ENCODE peak calls at places on chromosomes 12 and 14, in nine cellular contexts. One of them, this sample, is unnamed.

GRCh38 chr12:67592228-67593011 is 56.1 kb upstream of the DYRK2 start:
- DNase-seq in GM12864: peak; percentile 41
- DNase-seq in cardiac muscle cell: no peak
- DNase-seq in AG09309: peak; percentile 43
- DNase-seq in left ventricle myocardium inferior: no peak
- DNase-seq in AG10803: peak; percentile 72
- DNase-seq in lower leg skin: no peak
- DNase-seq in cardiac fibroblast: peak; percentile 53
- DNase-seq in lung: no peak
- DNase-seq in this sample: peak; percentile 37

GRCh38 chr14:76497550-76498484 is 121.9 kb downstream of the ESRRB start:
- DNase-seq in GM12864: no peak
- DNase-seq in cardiac muscle cell: peak; percentile 19
- DNase-seq in AG09309: no peak
- DNase-seq in left ventricle myocardium inferior: no peak
- DNase-seq in AG10803: no peak
- DNase-seq in lower leg skin: no peak
- DNase-seq in cardiac fibroblast: no peak
- DNase-seq in lung: no peak
- DNase-seq in this sample: no peak

GRCh38 chr14:52922656-52923055 is 28.2 kb downstream of the FERMT2 start:
- DNase-seq in GM12864: no peak
- DNase-seq in cardiac muscle cell: no peak
- DNase-seq in AG09309: peak; percentile 31
- DNase-seq in left ventricle myocardium inferior: no peak
- DNase-seq in AG10803: peak; percentile 50
- DNase-seq in lower leg skin: no peak
- DNase-seq in cardiac fibroblast: peak; percentile 51
- DNase-seq in lung: no peak
- DNase-seq in this sample: no peak

GRCh38 chr12:109518820-109519665 is 41.6 kb downstream of the UBE3B start:
- DNase-seq in GM12864: no peak
- DNase-seq in cardiac muscle cell: peak; percentile 82
- DNase-seq in AG09309: peak; percentile 75
- DNase-seq in left ventricle myocardium inferior: peak; percentile 59
- DNase-seq in AG10803: peak; percentile 71
- DNase-seq in lower leg skin: no peak
- DNase-seq in cardiac fibroblast: peak; percentile 91
- DNase-seq in lung: peak; percentile 47
- DNase-seq in this sample: peak; percentile 55

GRCh38 chr12:19234991-19235876 is 105.7 kb downstream of the PLEKHA5 start:
- DNase-seq in GM12864: no peak
- DNase-seq in cardiac muscle cell: no peak
- DNase-seq in AG09309: no peak
- DNase-seq in left ventricle myocardium inferior: no peak
- DNase-seq in AG10803: peak; percentile 75
- DNase-seq in lower leg skin: no peak
- DNase-seq in cardiac fibroblast: peak; percentile 71
- DNase-seq in lung: no peak
- DNase-seq in this sample: no peak

GRCh38 chr12:86787419-86787818 is 531.2 kb upstream of the MGAT4C start:
- DNase-seq in GM12864: no peak
- DNase-seq in cardiac muscle cell: no peak
- DNase-seq in AG09309: no peak
- DNase-seq in left ventricle myocardium inferior: no peak
- DNase-seq in AG10803: no peak
- DNase-seq in lower leg skin: no peak
- DNase-seq in cardiac fibroblast: no peak
- DNase-seq in lung: no peak
- DNase-seq in this sample: no peak

GRCh38 chr12:105933671-105934665 is 204.8 kb downstream of the NUAK1 start:
- DNase-seq in GM12864: no peak
- DNase-seq in cardiac muscle cell: no peak
- DNase-seq in AG09309: peak; percentile 93
- DNase-seq in left ventricle myocardium inferior: no peak
- DNase-seq in AG10803: peak; percentile 98
- DNase-seq in lower leg skin: peak; percentile 92
- DNase-seq in cardiac fibroblast: peak; percentile 94
- DNase-seq in lung: peak; percentile 35
- DNase-seq in this sample: peak; percentile 96

GRCh38 chr14:100840751-100841444 is 15.0 kb downstream of the MEG3 start:
- DNase-seq in GM12864: no peak
- DNase-seq in cardiac muscle cell: no peak
- DNase-seq in AG09309: no peak
- DNase-seq in left ventricle myocardium inferior: no peak
- DNase-seq in AG10803: no peak
- DNase-seq in lower leg skin: no peak
- DNase-seq in cardiac fibroblast: no peak
- DNase-seq in lung: no peak
- DNase-seq in this sample: no peak

GRCh38 chr12:95674631-95675030 is 115.9 kb downstream of the NTN4 start:
- DNase-seq in GM12864: no peak
- DNase-seq in cardiac muscle cell: peak; percentile 68
- DNase-seq in AG09309: no peak
- DNase-seq in left ventricle myocardium inferior: no peak
- DNase-seq in AG10803: peak; percentile 8
- DNase-seq in lower leg skin: no peak
- DNase-seq in cardiac fibroblast: peak; percentile 61
- DNase-seq in lung: no peak
- DNase-seq in this sample: no peak

GRCh38 chr14:35818346-35819115 is 7.6 kb upstream of the BRMS1L start:
- DNase-seq in GM12864: no peak
- DNase-seq in cardiac muscle cell: peak; percentile 50
- DNase-seq in AG09309: no peak
- DNase-seq in left ventricle myocardium inferior: no peak
- DNase-seq in AG10803: peak; percentile 41
- DNase-seq in lower leg skin: no peak
- DNase-seq in cardiac fibroblast: peak; percentile 61
- DNase-seq in lung: no peak
- DNase-seq in this sample: peak; percentile 35

GRCh38 chr12:32765906-32766305 is 10.2 kb upstream of the YARS2 start:
- DNase-seq in GM12864: no peak
- DNase-seq in cardiac muscle cell: no peak
- DNase-seq in AG09309: no peak
- DNase-seq in left ventricle myocardium inferior: no peak
- DNase-seq in AG10803: no peak
- DNase-seq in lower leg skin: no peak
- DNase-seq in cardiac fibroblast: peak; percentile 51
- DNase-seq in lung: no peak
- DNase-seq in this sample: no peak

GRCh38 chr12:31118347-31118830 is 44.7 kb downstream of the DDX11 start:
- DNase-seq in GM12864: no peak
- DNase-seq in cardiac muscle cell: no peak
- DNase-seq in AG09309: no peak
- DNase-seq in left ventricle myocardium inferior: no peak
- DNase-seq in AG10803: no peak
- DNase-seq in lower leg skin: peak; percentile 85
- DNase-seq in cardiac fibroblast: peak; percentile 2
- DNase-seq in lung: no peak
- DNase-seq in this sample: no peak
- H3K4me3 ChIP-seq in GM12864: peak overlapping the region; percentile 9
- H3K4me3 ChIP-seq in cardiac muscle cell: peak overlapping the region; percentile 30
- H3K4me3 ChIP-seq in AG09309: no peak overlapping the region
- H3K4me3 ChIP-seq in left ventricle myocardium inferior: peak overlapping the region; percentile 66
- H3K4me3 ChIP-seq in AG10803: no peak overlapping the region
- H3K4me3 ChIP-seq in lower leg skin: no peak overlapping the region
- H3K4me3 ChIP-seq in cardiac fibroblast: no peak overlapping the region
- H3K4me3 ChIP-seq in lung: no peak overlapping the region
- H3K4me3 ChIP-seq in this sample: no peak overlapping the region

DNA sequence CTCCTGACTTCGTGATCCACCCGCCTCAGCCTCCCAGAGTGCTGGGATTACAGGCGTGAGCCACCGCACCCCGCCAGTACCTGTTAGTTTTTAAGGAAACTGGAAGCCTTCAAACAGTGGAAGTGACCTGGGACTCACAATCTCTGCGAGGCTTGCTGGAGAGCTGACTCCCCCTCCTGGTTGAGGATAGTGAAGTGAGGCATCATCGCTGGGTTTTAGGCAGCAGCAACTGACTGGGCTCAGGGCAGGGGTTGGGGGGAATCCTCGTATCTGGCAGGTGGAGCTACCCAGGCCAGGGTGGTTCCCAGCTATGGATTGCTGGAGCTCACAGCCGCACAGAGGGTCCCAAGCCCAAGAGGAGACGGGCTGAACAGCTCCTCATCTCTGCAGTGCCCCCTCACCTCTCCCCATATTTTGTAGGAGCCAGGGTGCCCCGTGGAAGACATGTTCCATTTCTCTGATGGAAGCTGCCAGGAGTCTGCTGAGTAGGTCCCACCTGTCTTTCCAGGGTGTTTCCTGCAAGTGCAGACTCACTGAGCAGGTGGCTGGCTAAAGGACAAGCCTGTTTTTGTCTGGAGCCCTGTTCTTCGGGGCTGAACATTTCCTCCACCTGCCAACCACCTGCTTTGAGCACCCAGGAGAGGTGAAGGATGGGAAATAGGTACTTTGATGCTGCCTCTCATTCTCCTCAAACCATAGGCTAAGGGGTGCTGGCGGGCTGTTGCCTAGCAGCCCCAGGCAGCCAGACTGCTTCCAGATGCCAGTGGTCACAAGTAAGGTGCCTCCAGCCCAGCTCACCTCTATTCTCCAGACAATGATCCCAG is 3.1 kb downstream of the AVIL start:
- DNase-seq in GM12864: no peak
- DNase-seq in cardiac muscle cell: no peak
- DNase-seq in AG09309: no peak
- DNase-seq in left ventricle myocardium inferior: no peak
- DNase-seq in AG10803: no peak
- DNase-seq in lower leg skin: no peak
- DNase-seq in cardiac fibroblast: no peak
- DNase-seq in lung: no peak
- DNase-seq in this sample: no peak
- TF ChIP-seq CTCF in GM12864: no peak
- TF ChIP-seq CTCF in cardiac muscle cell: peak; percentile 23
- TF ChIP-seq CTCF in AG09309: peak; percentile 19
- TF ChIP-seq CTCF in left ventricle myocardium inferior: no peak
- TF ChIP-seq CTCF in AG10803: peak; percentile 6
- TF ChIP-seq CTCF in lower leg skin: no peak
- TF ChIP-seq CTCF in cardiac fibroblast: peak; percentile 13
- TF ChIP-seq CTCF in lung: no peak
- TF ChIP-seq CTCF in this sample: no peak

DNA sequence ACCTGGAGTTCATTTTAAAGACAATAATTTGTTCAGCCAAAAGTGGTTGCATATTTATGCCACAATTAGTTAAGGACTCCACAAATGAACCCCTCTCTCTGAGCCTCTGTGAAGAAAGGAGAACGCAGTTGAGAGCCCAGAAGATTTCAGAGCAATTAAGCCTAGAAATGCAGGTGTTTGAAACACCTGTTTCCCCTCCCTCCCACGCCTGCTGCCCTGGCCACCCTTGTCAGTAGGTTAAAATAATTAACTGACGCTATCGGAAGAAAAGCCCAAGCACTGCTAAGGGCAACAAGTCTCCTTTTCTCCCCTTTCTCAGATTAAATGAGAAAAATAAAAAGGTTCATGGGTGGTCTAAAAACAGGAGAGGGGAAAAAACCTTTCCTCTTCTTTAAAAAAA is 99.2 kb downstream of the PPM1A start:
- DNase-seq in GM12864: no peak
- DNase-seq in cardiac muscle cell: no peak
- DNase-seq in AG09309: no peak
- DNase-seq in left ventricle myocardium inferior: no peak
- DNase-seq in AG10803: no peak
- DNase-seq in lower leg skin: no peak
- DNase-seq in cardiac fibroblast: no peak
- DNase-seq in lung: no peak
- DNase-seq in this sample: no peak
- H3K4me3 ChIP-seq in GM12864: no peak overlapping the region
- H3K4me3 ChIP-seq in cardiac muscle cell: no peak overlapping the region
- H3K4me3 ChIP-seq in AG09309: no peak overlapping the region
- H3K4me3 ChIP-seq in left ventricle myocardium inferior: no peak overlapping the region
- H3K4me3 ChIP-seq in AG10803: no peak overlapping the region
- H3K4me3 ChIP-seq in lower leg skin: no peak overlapping the region
- H3K4me3 ChIP-seq in cardiac fibroblast: no peak overlapping the region
- H3K4me3 ChIP-seq in lung: no peak overlapping the region
- H3K4me3 ChIP-seq in this sample: no peak overlapping the region

GRCh38 chr14:102511538-102511937 is 2.0 kb upstream of the ANKRD9 start:
- DNase-seq in GM12864: no peak
- DNase-seq in cardiac muscle cell: no peak
- DNase-seq in AG09309: no peak
- DNase-seq in left ventricle myocardium inferior: no peak
- DNase-seq in AG10803: no peak
- DNase-seq in lower leg skin: no peak
- DNase-seq in cardiac fibroblast: no peak
- DNase-seq in lung: no peak
- DNase-seq in this sample: no peak

GRCh38 chr14:102510616-102511520 is 1.3 kb upstream of the ANKRD9 start:
- DNase-seq in GM12864: no peak
- DNase-seq in cardiac muscle cell: peak; percentile 88
- DNase-seq in AG09309: no peak
- DNase-seq in left ventricle myocardium inferior: peak; percentile 55
- DNase-seq in AG10803: no peak
- DNase-seq in lower leg skin: no peak
- DNase-seq in cardiac fibroblast: no peak
- DNase-seq in lung: no peak
- DNase-seq in this sample: no peak

GRCh38 chr14:102508410-102508773 is 1.2 kb downstream of the ANKRD9 start:
- DNase-seq in GM12864: no peak
- DNase-seq in cardiac muscle cell: no peak
- DNase-seq in AG09309: no peak
- DNase-seq in left ventricle myocardium inferior: peak; percentile 62
- DNase-seq in AG10803: no peak
- DNase-seq in lower leg skin: peak; percentile 92
- DNase-seq in cardiac fibroblast: no peak
- DNase-seq in lung: no peak
- DNase-seq in this sample: no peak

GRCh38 chr14:102508774-102509743 is 517 bp downstream of the ANKRD9 start:
- DNase-seq in GM12864: no peak
- DNase-seq in cardiac muscle cell: peak; percentile 53
- DNase-seq in AG09309: no peak
- DNase-seq in left ventricle myocardium inferior: peak; percentile 75
- DNase-seq in AG10803: peak; percentile 35
- DNase-seq in lower leg skin: peak; percentile 94
- DNase-seq in cardiac fibroblast: peak; percentile 70
- DNase-seq in lung: no peak
- DNase-seq in this sample: peak; percentile 79

DNA sequence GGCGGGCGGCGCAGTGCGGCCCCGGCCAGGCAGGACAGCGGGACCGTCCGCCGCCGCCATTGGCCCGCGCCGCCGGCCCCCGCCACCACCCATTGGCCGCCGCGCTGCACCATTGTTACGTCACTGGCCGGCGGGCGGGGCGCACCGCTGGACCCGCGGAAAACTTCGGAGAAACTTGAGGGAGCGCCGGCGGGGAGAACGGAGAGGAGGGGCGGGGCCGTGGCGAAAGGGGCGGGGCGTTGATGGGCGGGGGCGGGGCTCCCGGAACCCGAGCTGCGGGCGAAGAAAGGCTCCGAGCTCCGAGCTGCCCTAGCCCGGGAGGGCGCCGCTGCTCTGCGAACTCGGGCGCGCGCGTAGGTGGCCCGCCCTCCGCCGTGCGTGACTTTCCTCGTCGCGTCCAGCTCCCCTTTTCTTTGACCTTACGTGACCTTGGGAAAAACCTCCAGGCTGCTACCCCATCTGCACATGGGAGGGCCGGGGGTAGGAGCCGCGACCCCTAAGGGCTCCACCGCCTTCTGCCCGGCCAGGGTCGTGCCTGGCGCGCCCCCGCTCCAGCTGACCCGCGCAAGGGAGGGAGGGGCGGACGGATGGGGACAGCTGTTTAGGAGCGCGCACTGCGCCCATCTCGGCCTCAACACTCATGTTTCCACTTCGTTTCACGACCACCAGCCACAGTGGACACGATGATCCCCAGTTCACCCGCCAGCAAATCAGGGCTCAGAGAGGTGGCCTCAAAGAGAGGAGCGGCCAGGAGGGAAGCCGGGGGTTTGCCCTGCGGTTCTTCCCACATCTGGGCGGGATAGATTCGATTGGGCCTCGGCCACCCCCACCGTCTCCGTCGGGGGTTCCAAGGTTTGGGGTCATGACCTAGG is at the start of gene ANKRD9:
- DNase-seq in GM12864: peak; percentile 55
- DNase-seq in cardiac muscle cell: peak; percentile 97
- DNase-seq in AG09309: peak; percentile 54
- DNase-seq in left ventricle myocardium inferior: peak; percentile 97
- DNase-seq in AG10803: peak; percentile 91
- DNase-seq in lower leg skin: peak; percentile 99
- DNase-seq in cardiac fibroblast: peak; percentile 97
- DNase-seq in lung: peak; percentile 93
- DNase-seq in this sample: peak; percentile 97
- TF ChIP-seq CTCF in GM12864: no peak
- TF ChIP-seq CTCF in cardiac muscle cell: no peak
- TF ChIP-seq CTCF in AG09309: no peak
- TF ChIP-seq CTCF in left ventricle myocardium inferior: no peak
- TF ChIP-seq CTCF in AG10803: no peak
- TF ChIP-seq CTCF in lower leg skin: no peak
- TF ChIP-seq CTCF in cardiac fibroblast: no peak
- TF ChIP-seq CTCF in lung: no peak
- TF ChIP-seq CTCF in this sample: no peak

This sample was measured in foreskin fibroblast.